ENCODE peak calls at places on chromosomes 2 and 18, in ten cellular contexts. W is foreskin fibroblast, T is colonic mucosa, L is thyroid gland, M is right cardiac atrium, C is H7, D is left ventricle myocardium inferior, H is GM23248, O is fibroblast of lung, G is GM06990. R is an unnamed sample.

GRCh38 chr2:8252997-8253694 is 428.7 kb upstream of the ID2 start:
- DNase-seq in W (no peak), T (no peak), D (no peak), C (no peak), G (peak), L (no peak), M (no peak), H (no peak), O (no peak), R (no peak)

GRCh38 chr2:133044556-133044955 is 374.6 kb upstream of the LYPD1 start:
- DNase-seq in O (no peak), G (no peak), T (no peak), L (no peak), H (no peak), W (no peak), D (no peak), C (no peak), M (no peak), R (no peak)

GRCh38 chr2:239158641-239159475 is 242.0 kb downstream of the HDAC4 start:
- DNase-seq in D (peak), O (no peak), H (no peak), T (no peak), M (no peak), L (no peak), C (peak), G (no peak), W (no peak), R (no peak)

GRCh38 chr18:22822841-22823508 is 110.2 kb upstream of the RBBP8 start:
- DNase-seq in H (no peak), T (no peak), D (no peak), M (no peak), O (no peak), C (no peak), L (no peak), W (no peak), G (no peak), R (no peak)

GRCh38 chr18:77316013-77316412 is 66.4 kb downstream of the GALR1 start:
- DNase-seq in L (no peak), M (no peak), C (no peak), O (no peak), W (no peak), H (no peak), T (no peak), D (no peak), G (no peak), R (no peak)

GRCh38 chr2:232260075-232260474 is 118.5 kb upstream of the ALPP start:
- DNase-seq in M (no peak), C (no peak), D (no peak), L (peak), O (peak), W (peak), H (peak), T (no peak), G (no peak), R (peak)

GRCh38 chr18:955379-956066 is 50.9 kb downstream of the ADCYAP1 start:
- DNase-seq in H (no peak), C (no peak), G (no peak), W (no peak), L (no peak), M (no peak), O (no peak), T (no peak), D (no peak), R (no peak)

GRCh38 chr2:120919771-120920437 is 184.2 kb downstream of the GLI2 start:
- DNase-seq in H (peak), T (no peak), C (no peak), M (peak), L (peak), W (peak), O (peak), D (peak), G (no peak), R (peak)

GRCh38 chr18:65753520-65753919 is 2.7 kb downstream of the CDH7 start:
- DNase-seq in D (no peak), O (peak), L (no peak), M (no peak), T (peak), G (no peak), W (peak), C (peak), H (no peak), R (peak)

GRCh38 chr2:18814387-18814786 is 225.0 kb upstream of the NT5C1B start:
- DNase-seq in T (no peak), L (no peak), H (no peak), D (no peak), C (no peak), O (peak), W (peak), G (no peak), M (no peak), R (peak)

GRCh38 chr2:24276349-24276899 is 83.9 kb downstream of the ITSN2 start:
- DNase-seq in C (peak), M (no peak), G (no peak), O (no peak), H (no peak), L (no peak), W (no peak), T (no peak), D (no peak), R (no peak)

GRCh38 chr18:48488388-48488850 is 50.4 kb upstream of the CTIF start:
- DNase-seq in M (peak), C (no peak), L (peak), H (peak), W (peak), G (no peak), D (peak), O (peak), T (peak), R (peak)

GRCh38 chr2:127590386-127591190 is 55.1 kb downstream of the MYO7B start:
- DNase-seq in W (no peak), C (peak), O (no peak), T (no peak), L (no peak), M (no peak), D (no peak), G (no peak), H (no peak), R (no peak)

GRCh38 chr2:6877402-6878305 is at the start of gene RSAD2:
- DNase-seq in H (peak), M (no peak), G (no peak), L (peak), D (no peak), W (peak), O (peak), C (no peak), T (peak), R (no peak)

GRCh38 chr2:172968061-172968469 is 107.6 kb upstream of the MAP3K20 start:
- DNase-seq in O (peak), D (peak), T (no peak), C (no peak), W (peak), H (peak), G (no peak), L (no peak), M (peak), R (peak)

GRCh38 chr2:29186812-29187211 is 71.6 kb downstream of the CLIP4 start:
- DNase-seq in W (no peak), C (no peak), D (no peak), M (no peak), T (no peak), L (no peak), O (no peak), G (no peak), H (no peak), R (no peak)

GRCh38 chr2:240121190-240121589 is 14.9 kb downstream of the COPS9 start:
- DNase-seq in G (no peak), D (no peak), C (no peak), L (no peak), O (no peak), M (no peak), T (no peak), H (no peak), W (no peak), R (no peak)

DNA sequence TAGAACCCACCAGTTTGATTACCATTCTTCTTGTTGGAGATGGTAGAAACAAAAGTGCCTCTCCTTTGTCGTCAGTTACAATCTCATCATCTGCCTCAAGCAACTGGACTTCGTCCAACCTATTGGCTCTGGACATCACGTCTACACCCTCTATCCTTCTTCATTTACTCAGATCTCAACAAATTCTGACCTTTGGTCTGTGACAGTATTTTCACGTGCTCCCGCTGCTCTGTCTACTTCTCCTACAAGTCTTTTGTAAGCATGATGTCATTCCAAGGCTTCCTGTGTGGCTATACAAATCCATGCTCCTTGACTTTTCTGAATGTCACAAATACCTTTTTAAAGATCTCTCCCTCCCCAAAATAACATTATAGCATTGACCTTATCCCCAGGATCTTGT is 43.0 kb upstream of the PID1 start:
- DNase-seq in L (no peak), H (peak), T (no peak), G (no peak), C (no peak), O (no peak), M (no peak), D (no peak), W (peak), R (no peak)
- H3K4me3 ChIP-seq in L (no peak), H (no peak), T (no peak), G (no peak), C (no peak), O (no peak), M (no peak), D (no peak), W (no peak), R (no peak)

GRCh38 chr2:61179701-61180639 is 18.0 kb downstream of the C2orf74 start:
- DNase-seq in G (no peak), T (peak), H (peak), L (peak), O (peak), D (peak), W (peak), C (no peak), M (peak), R (peak)

GRCh38 chr2:61183815-61184214 is 21.8 kb downstream of the C2orf74 start:
- DNase-seq in W (no peak), D (no peak), L (no peak), T (no peak), H (no peak), O (no peak), M (no peak), C (no peak), G (no peak), R (no peak)

GRCh38 chr2:61180686-61181085 is 18.7 kb downstream of the C2orf74 start:
- DNase-seq in H (no peak), T (no peak), L (no peak), W (no peak), C (no peak), D (no peak), O (no peak), G (no peak), M (no peak), R (no peak)

GRCh38 chr2:61182059-61182383 is 20.0 kb downstream of the C2orf74 start:
- DNase-seq in O (no peak), C (no peak), H (no peak), T (no peak), D (no peak), M (no peak), G (no peak), L (no peak), W (no peak), R (no peak)

DNA sequence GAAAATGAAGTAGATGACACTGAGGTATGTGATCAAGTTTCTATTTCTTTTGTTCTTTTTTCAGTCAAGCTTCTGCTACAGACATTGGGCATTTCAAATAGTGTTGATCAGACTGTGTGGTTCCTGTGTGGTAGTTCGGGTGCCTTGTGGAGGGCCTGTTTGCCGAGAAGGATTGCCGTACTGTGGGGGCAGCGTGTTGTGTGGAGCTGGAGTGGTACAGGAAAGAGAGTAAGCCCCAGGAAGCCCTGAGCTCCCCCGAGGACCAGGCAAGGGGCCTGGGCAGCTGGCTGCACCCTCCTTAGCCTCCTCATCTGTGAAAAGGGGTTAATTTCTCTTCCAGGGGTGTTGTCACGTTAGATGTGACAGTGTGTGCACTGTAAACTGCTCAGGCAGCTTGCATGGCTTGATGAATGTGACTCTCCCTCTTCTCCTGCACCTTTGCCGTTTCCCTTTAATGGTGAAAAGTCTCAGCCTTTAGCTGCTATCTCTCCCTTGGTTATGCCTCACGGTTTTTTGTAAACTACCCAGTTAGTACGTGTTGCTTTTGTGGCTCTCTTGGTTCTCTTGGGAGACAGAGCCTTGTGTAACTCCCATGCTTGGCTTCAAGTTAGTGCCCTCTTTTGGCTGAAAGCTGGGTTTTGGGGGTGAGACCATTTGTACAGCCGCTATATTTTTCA is 19.5 kb downstream of the C2orf74 start:
- DNase-seq in T (no peak), L (no peak), G (no peak), C (no peak), O (no peak), M (no peak), D (no peak), W (peak), H (peak), R (peak)
- H3K4me3 ChIP-seq in T (no peak), L (no peak), G (no peak), C (no peak), O (no peak), M (no peak), D (peak), W (no peak), H (peak), R (no peak)

DNA sequence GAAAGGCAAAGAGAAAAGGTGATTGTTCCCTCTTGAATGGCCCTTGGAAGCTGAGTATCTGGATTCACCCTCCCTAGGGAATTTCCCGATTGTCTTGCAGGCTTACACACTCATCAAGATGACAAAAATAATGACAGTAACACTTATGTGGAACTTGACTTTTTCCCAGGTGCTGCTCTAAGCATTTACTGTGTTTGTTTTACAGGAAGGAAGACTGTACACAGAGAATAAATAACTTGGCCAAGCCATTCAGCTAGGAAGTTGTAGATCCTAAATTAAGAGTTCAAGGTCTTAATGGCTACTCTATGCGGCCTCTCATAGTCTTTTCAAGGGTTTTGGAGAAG is 536 bp upstream of the DPP4 start:
- DNase-seq in M (no peak), T (no peak), G (no peak), H (peak), D (no peak), W (no peak), C (no peak), L (no peak), O (no peak), R (no peak)
- H3K4me3 ChIP-seq in M (peak), T (peak), G (peak), H (peak), D (peak), W (peak), C (peak), L (no peak), O (peak), R (no peak)

GRCh38 chr2:9424447-9425164 is 1.2 kb downstream of the CPSF3 start:
- DNase-seq in G (no peak), H (no peak), T (no peak), C (no peak), O (no peak), L (no peak), D (no peak), M (no peak), W (no peak), R (no peak)
- H3K4me3 ChIP-seq in G (peak), H (peak), T (peak), C (peak), O (peak), L (no peak), D (peak), M (peak), W (peak), R (peak)

DNA sequence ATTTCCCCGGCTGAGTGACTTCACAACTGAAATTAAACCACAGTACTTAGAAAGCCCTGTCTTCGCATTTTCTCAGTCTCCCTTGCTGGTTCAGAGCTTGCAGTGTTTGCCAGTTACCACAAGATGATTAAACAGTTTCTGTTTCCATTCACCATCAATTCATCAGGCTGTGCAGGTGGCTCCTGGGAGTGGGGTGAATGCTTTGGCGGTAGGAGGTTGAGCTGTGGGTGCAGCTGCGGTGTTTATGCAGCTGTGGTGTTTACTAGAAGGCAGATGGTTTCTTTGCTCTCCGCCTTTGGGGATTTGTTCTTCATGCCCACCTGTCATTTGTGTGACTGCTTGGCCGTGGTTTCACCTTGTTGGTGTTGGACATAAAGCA is 16.1 kb downstream of the ACOXL start:
- DNase-seq in D (no peak), T (no peak), H (no peak), O (peak), C (no peak), G (peak), W (no peak), M (no peak), L (no peak), R (no peak)
- H3K4me3 ChIP-seq in D (no peak), T (no peak), H (no peak), O (no peak), C (no peak), G (peak), W (no peak), M (no peak), L (no peak), R (no peak)

GRCh38 chr2:17539993-17540812 is at the start of gene VSNL1:
- DNase-seq in M (peak), D (peak), O (peak), G (peak), C (peak), L (peak), H (peak), T (peak), W (peak), R (peak)

GRCh38 chr2:17542471-17542870 is 2.0 kb downstream of the VSNL1 start:
- DNase-seq in L (no peak), W (no peak), G (no peak), C (no peak), T (no peak), H (no peak), M (no peak), D (no peak), O (no peak), R (no peak)

GRCh38 chr2:17541514-17541950 is 1.0 kb downstream of the VSNL1 start:
- DNase-seq in W (no peak), D (no peak), O (no peak), H (no peak), M (no peak), L (no peak), G (no peak), T (no peak), C (no peak), R (no peak)

GRCh38 chr2:17539596-17539992 is 902 bp upstream of the VSNL1 start:
- DNase-seq in T (peak), D (peak), W (peak), H (peak), M (peak), O (peak), C (peak), L (peak), G (no peak), R (peak)

DNA sequence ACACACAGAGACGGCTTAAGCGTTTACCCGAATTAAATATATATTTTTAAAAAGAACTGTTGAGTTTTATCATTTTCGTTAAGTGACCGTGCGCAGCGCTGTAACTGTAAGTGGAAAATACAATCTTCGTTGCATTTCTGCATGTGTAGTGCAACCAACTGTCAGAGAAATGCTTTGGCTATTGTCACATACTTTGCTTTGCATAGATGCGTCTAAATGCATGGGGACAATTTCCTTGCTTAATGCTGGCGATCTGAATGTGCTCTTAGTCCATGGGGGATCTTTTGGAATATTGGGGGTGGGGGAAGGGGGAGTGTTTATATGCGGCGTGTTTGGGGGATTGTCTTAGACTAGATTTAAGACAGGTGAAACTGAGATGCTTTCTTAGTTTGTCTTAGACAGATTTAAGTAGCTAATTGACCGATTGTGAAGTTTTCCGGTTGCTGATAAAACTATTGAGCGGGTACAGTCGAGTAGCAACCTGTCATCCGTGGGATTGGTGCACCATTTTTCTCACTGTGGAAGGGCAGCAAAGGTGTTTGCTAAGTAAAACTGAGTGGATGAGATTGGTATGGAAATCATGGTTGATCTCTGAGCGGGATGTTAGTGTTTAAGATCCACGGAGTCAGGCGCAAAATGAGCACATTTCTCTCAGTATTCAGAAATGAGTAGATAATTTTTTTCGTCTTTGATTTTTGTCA is 467 bp downstream of the VSNL1 start:
- DNase-seq in M (no peak), W (peak), L (no peak), H (no peak), G (no peak), O (no peak), D (no peak), T (no peak), C (no peak), R (no peak)
- H3K4me3 ChIP-seq in M (peak), W (peak), L (peak), H (peak), G (peak), O (peak), D (peak), T (peak), C (peak), R (peak)

GRCh38 chr2:205531082-205531481 is 151.2 kb upstream of the NRP2 start:
- DNase-seq in H (no peak), T (no peak), M (no peak), C (no peak), D (no peak), W (no peak), L (no peak), G (no peak), O (no peak), R (no peak)
- H3K4me3 ChIP-seq in H (no peak), T (no peak), M (no peak), C (no peak), D (no peak), W (no peak), L (no peak), G (no peak), O (no peak), R (no peak)

GRCh38 chr2:102361632-102362241 is 6.1 kb downstream of the IL18R1 start:
- DNase-seq in M (no peak), G (no peak), D (no peak), C (peak), W (no peak), O (no peak), H (no peak), T (no peak), L (no peak), R (no peak)
- H3K4me3 ChIP-seq in M (no peak), G (no peak), D (no peak), C (no peak), W (no peak), O (no peak), H (no peak), T (no peak), L (no peak), R (no peak)

GRCh38 chr2:771538-771937 is 94.3 kb upstream of the TMEM18 start:
- DNase-seq in D (no peak), W (no peak), L (no peak), H (no peak), T (no peak), G (no peak), O (no peak), C (no peak), M (no peak), R (no peak)
- H3K4me3 ChIP-seq in D (no peak), W (no peak), L (no peak), H (no peak), T (no peak), G (no peak), O (no peak), C (no peak), M (no peak), R (no peak)